ENCODE peak calls at places on chromosomes 2 and 18, in five cellular contexts. Z is left ventricle myocardium inferior, J is hepatocyte, Q is heart left ventricle, Y is endothelial cell of umbilical vein. K is an unnamed sample. For H3K4me1, the result is how much of the 10 kb centered on the place peaks cover.

GRCh38 chr2:28558918-28559317 is 63.1 kb downstream of the PLB1 start:
- DNase-seq in Z (no peak), J (no peak), Q (peak), Y (no peak), K (no peak)

GRCh38 chr2:121123268-121123667 is 161.7 kb downstream of the TFCP2L1 start:
- DNase-seq in Z (no peak), J (no peak), Q (no peak), Y (no peak), K (no peak)

GRCh38 chr2:30979822-30980245 is 158.4 kb downstream of the GALNT14 start:
- DNase-seq in Z (peak), J (peak), Q (peak), Y (no peak), K (peak)

GRCh38 chr2:181781082-181781786 is 100.9 kb upstream of the NEUROD1 start:
- DNase-seq in Z (no peak), J (no peak), Q (no peak), Y (no peak), K (no peak)

GRCh38 chr2:20592106-20593071 is 58.5 kb downstream of the HS1BP3 start:
- DNase-seq in Z (no peak), J (no peak), Q (no peak), Y (no peak), K (no peak)

GRCh38 chr2:122191331-122191730 is 435.9 kb downstream of the TSN start:
- DNase-seq in Z (no peak), J (peak), Q (no peak), Y (no peak), K (peak)

GRCh38 chr18:63613420-63613819 is 26.3 kb downstream of the SERPINB13 start:
- DNase-seq in Z (no peak), J (no peak), Q (no peak), Y (no peak), K (no peak)

GRCh38 chr2:192197387-192197786 is 2.7 kb upstream of the TMEFF2 start:
- DNase-seq in Z (no peak), J (no peak), Q (no peak), Y (peak), K (no peak)

GRCh38 chr2:159737292-159737916 is 25.1 kb downstream of the MARCHF7 start:
- DNase-seq in Z (no peak), J (no peak), Q (no peak), Y (no peak), K (no peak)

GRCh38 chr2:86213056-86213455 is 13.8 kb downstream of the MRPL35 start:
- DNase-seq in Z (no peak), J (no peak), Q (no peak), Y (peak), K (no peak)
- H3K27ac ChIP-seq in Z (peak), J (peak), Q (no peak), Y (no peak), K (peak)

DNA sequence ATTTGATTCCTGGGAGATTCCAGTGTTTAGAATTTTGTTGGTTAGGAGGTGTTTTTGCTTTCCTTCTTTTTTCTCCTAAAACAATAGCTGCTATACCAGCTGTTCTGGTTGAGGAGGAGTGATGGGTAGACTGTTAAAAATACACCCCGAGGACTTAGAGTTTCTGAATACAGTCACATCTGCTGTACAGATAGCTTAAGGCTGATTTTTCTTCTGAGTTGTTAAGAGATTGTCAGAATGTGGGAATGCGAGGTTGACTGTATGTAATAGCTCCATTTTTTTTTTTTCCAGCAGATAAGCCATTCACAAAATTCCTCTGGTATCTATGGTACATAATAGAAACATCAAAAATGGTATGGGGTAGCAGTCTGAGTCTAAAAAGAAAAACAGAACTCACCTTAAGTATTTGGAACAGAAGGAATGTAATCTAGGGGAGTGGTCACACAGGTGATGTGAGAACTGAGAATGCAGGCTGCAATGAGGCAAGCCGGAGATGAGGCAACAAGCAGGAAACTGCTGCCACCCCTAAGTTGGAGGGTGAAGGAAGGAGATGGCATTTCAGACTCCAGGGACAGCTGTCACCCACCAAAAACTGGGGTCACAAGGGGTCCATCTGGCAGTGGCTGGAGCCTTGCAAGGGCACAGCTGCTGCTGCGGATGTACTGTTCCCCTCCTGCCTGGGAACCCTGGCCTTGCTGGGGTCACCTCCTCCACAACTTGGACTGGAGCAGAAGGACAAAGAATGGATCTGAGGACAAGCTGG is 2.4 kb downstream of the DGKD start:
- DNase-seq in Z (no peak), J (no peak), Q (no peak), Y (no peak), K (peak)
- H3K4me1 ChIP-seq in Z (half or more), J (under half), Q (half or more), Y (under half), K (under half)

GRCh38 chr2:118978064-118978463 is 36.1 kb downstream of the MARCO start:
- DNase-seq in Z (no peak), J (no peak), Q (no peak), Y (no peak), K (no peak)

GRCh38 chr2:118980573-118980972 is 38.6 kb downstream of the MARCO start:
- DNase-seq in Z (no peak), J (no peak), Q (no peak), Y (no peak), K (no peak)

GRCh38 chr2:118981627-118982026 is 39.6 kb downstream of the MARCO start:
- DNase-seq in Z (no peak), J (no peak), Q (no peak), Y (no peak), K (no peak)

GRCh38 chr2:118979177-118979861 is 37.3 kb downstream of the MARCO start:
- DNase-seq in Z (no peak), J (no peak), Q (no peak), Y (no peak), K (no peak)

GRCh38 chr2:118980022-118980421 is 38.0 kb downstream of the MARCO start:
- DNase-seq in Z (no peak), J (no peak), Q (no peak), Y (no peak), K (no peak)
- TF ChIP-seq CTCF in Z (no peak), J (no peak), Q (no peak), Y (no peak), K (no peak)

DNA sequence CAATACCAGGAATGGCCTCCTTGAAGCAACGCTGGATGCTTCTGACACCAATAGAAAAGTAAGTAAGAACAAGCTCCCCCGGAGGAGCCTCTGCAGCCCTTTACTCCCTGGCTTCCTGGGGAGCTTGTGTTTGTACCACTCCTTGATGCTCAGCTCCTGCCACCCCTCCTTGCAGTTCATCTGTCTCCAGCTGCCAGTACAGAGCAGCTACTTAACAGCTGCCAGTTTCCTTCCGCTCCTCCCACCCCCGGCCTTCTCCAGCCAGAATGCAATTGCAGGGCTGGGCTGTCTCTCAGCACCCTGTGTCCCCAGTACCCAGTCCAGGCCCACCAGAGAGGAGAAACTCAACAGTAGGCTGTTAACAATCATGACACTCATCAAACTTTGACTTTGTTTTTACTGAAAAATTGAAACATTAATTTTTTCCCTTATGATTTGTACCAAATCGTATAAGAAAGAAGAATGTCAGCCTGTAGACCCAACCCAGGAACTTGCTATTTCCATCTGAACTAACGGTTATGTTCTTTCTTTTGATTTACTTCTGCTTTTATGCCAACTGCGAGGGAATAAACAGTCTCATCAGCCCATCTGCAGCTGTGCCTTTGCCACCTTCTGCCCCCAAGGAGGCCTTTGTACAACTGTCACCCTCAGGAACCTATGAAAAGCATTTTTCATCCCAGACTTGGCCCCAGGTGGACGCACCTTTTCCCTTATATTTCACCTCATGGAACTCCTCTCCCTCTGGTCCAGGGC is 109.5 kb downstream of the AOX1 start:
- DNase-seq in Z (peak), J (no peak), Q (peak), Y (no peak), K (peak)
- H3K27ac ChIP-seq in Z (peak), J (no peak), Q (no peak), Y (no peak), K (no peak)

GRCh38 chr2:85754313-85755095 is 713 bp downstream of the ATOH8 start:
- DNase-seq in Z (peak), J (peak), Q (no peak), Y (no peak), K (peak)
- H3K4me1 ChIP-seq in Z (half or more), J (under half), Q (half or more), Y (under half), K (under half)

K was measured in cardiac muscle cell.